ENCODE peak calls at places on chromosomes 6 and 20, in five cellular contexts. One of them, this sample, is unnamed.

GRCh38 chr20:8454137-8454712 is 322.2 kb downstream of the PLCB1 start:
- DNase-seq in stimulated activated CD8-positive, alpha-beta memory T cell treated with anti-CD3 and anti-CD28 coated beads, Interleukin-15, amount 100 ng/mL, for 4 hours: no peak
- DNase-seq in LoVo: no peak
- DNase-seq in stimulated activated CD4-positive, alpha-beta T cell treated with anti-CD3 and anti-CD28 coated beads, Interleukin-2, amount 100 ng/mL, for 48 hours: no peak
- DNase-seq in HT1080: peak
- DNase-seq in this sample: peak

GRCh38 chr20:50642288-50642803 is 49.0 kb downstream of the RIPOR3 start:
- DNase-seq in HT1080: no peak
- DNase-seq in stimulated activated CD4-positive, alpha-beta T cell treated with anti-CD3 and anti-CD28 coated beads, Interleukin-2, amount 100 ng/mL, for 48 hours: no peak
- DNase-seq in stimulated activated CD8-positive, alpha-beta memory T cell treated with anti-CD3 and anti-CD28 coated beads, Interleukin-15, amount 100 ng/mL, for 4 hours: no peak
- DNase-seq in LoVo: no peak
- DNase-seq in this sample: peak

GRCh38 chr6:50361641-50362331 is 312.1 kb upstream of the DEFB112 start:
- DNase-seq in LoVo: no peak
- DNase-seq in stimulated activated CD4-positive, alpha-beta T cell treated with anti-CD3 and anti-CD28 coated beads, Interleukin-2, amount 100 ng/mL, for 48 hours: no peak
- DNase-seq in stimulated activated CD8-positive, alpha-beta memory T cell treated with anti-CD3 and anti-CD28 coated beads, Interleukin-15, amount 100 ng/mL, for 4 hours: no peak
- DNase-seq in HT1080: peak
- DNase-seq in this sample: no peak

GRCh38 chr6:16758163-16758975 is 2.9 kb downstream of the ATXN1 start:
- DNase-seq in LoVo: no peak
- DNase-seq in stimulated activated CD4-positive, alpha-beta T cell treated with anti-CD3 and anti-CD28 coated beads, Interleukin-2, amount 100 ng/mL, for 48 hours: no peak
- DNase-seq in HT1080: peak
- DNase-seq in stimulated activated CD8-positive, alpha-beta memory T cell treated with anti-CD3 and anti-CD28 coated beads, Interleukin-15, amount 100 ng/mL, for 4 hours: no peak
- DNase-seq in this sample: no peak

GRCh38 chr6:122753688-122754056 is 25.8 kb upstream of the FABP7 start:
- DNase-seq in LoVo: no peak
- DNase-seq in stimulated activated CD8-positive, alpha-beta memory T cell treated with anti-CD3 and anti-CD28 coated beads, Interleukin-15, amount 100 ng/mL, for 4 hours: no peak
- DNase-seq in HT1080: no peak
- DNase-seq in stimulated activated CD4-positive, alpha-beta T cell treated with anti-CD3 and anti-CD28 coated beads, Interleukin-2, amount 100 ng/mL, for 48 hours: no peak
- DNase-seq in this sample: no peak

GRCh38 chr20:40710608-40711007 is 21.6 kb upstream of the MAFB start:
- DNase-seq in LoVo: no peak
- DNase-seq in stimulated activated CD8-positive, alpha-beta memory T cell treated with anti-CD3 and anti-CD28 coated beads, Interleukin-15, amount 100 ng/mL, for 4 hours: no peak
- DNase-seq in stimulated activated CD4-positive, alpha-beta T cell treated with anti-CD3 and anti-CD28 coated beads, Interleukin-2, amount 100 ng/mL, for 48 hours: no peak
- DNase-seq in HT1080: no peak
- DNase-seq in this sample: no peak

GRCh38 chr6:3625161-3625979 is 126.1 kb downstream of the PXDC1 start:
- DNase-seq in stimulated activated CD4-positive, alpha-beta T cell treated with anti-CD3 and anti-CD28 coated beads, Interleukin-2, amount 100 ng/mL, for 48 hours: no peak
- DNase-seq in LoVo: no peak
- DNase-seq in stimulated activated CD8-positive, alpha-beta memory T cell treated with anti-CD3 and anti-CD28 coated beads, Interleukin-15, amount 100 ng/mL, for 4 hours: no peak
- DNase-seq in HT1080: no peak
- DNase-seq in this sample: no peak

GRCh38 chr6:97189767-97190166 is 93.2 kb downstream of the MMS22L start:
- DNase-seq in stimulated activated CD8-positive, alpha-beta memory T cell treated with anti-CD3 and anti-CD28 coated beads, Interleukin-15, amount 100 ng/mL, for 4 hours: no peak
- DNase-seq in stimulated activated CD4-positive, alpha-beta T cell treated with anti-CD3 and anti-CD28 coated beads, Interleukin-2, amount 100 ng/mL, for 48 hours: no peak
- DNase-seq in LoVo: no peak
- DNase-seq in HT1080: peak
- DNase-seq in this sample: no peak

GRCh38 chr6:129281173-129281796 is 398.3 kb downstream of the LAMA2 start:
- DNase-seq in stimulated activated CD8-positive, alpha-beta memory T cell treated with anti-CD3 and anti-CD28 coated beads, Interleukin-15, amount 100 ng/mL, for 4 hours: no peak
- DNase-seq in HT1080: no peak
- DNase-seq in stimulated activated CD4-positive, alpha-beta T cell treated with anti-CD3 and anti-CD28 coated beads, Interleukin-2, amount 100 ng/mL, for 48 hours: no peak
- DNase-seq in LoVo: no peak
- DNase-seq in this sample: no peak

GRCh38 chr20:54346269-54346668 is 129.1 kb upstream of the DOK5 start:
- DNase-seq in HT1080: no peak
- DNase-seq in LoVo: no peak
- DNase-seq in stimulated activated CD4-positive, alpha-beta T cell treated with anti-CD3 and anti-CD28 coated beads, Interleukin-2, amount 100 ng/mL, for 48 hours: no peak
- DNase-seq in stimulated activated CD8-positive, alpha-beta memory T cell treated with anti-CD3 and anti-CD28 coated beads, Interleukin-15, amount 100 ng/mL, for 4 hours: no peak
- DNase-seq in this sample: no peak

GRCh38 chr6:124633655-124634054 is 328.6 kb upstream of the RNF217 start:
- DNase-seq in LoVo: no peak
- DNase-seq in stimulated activated CD4-positive, alpha-beta T cell treated with anti-CD3 and anti-CD28 coated beads, Interleukin-2, amount 100 ng/mL, for 48 hours: no peak
- DNase-seq in HT1080: no peak
- DNase-seq in stimulated activated CD8-positive, alpha-beta memory T cell treated with anti-CD3 and anti-CD28 coated beads, Interleukin-15, amount 100 ng/mL, for 4 hours: no peak
- DNase-seq in this sample: no peak

GRCh38 chr6:127300411-127300810 is 33.7 kb downstream of the RNF146 start:
- DNase-seq in LoVo: no peak
- DNase-seq in stimulated activated CD8-positive, alpha-beta memory T cell treated with anti-CD3 and anti-CD28 coated beads, Interleukin-15, amount 100 ng/mL, for 4 hours: no peak
- DNase-seq in stimulated activated CD4-positive, alpha-beta T cell treated with anti-CD3 and anti-CD28 coated beads, Interleukin-2, amount 100 ng/mL, for 48 hours: no peak
- DNase-seq in HT1080: peak
- DNase-seq in this sample: peak

GRCh38 chr6:2751871-2752270 is 1.1 kb upstream of the MYLK4 start:
- DNase-seq in LoVo: no peak
- DNase-seq in stimulated activated CD8-positive, alpha-beta memory T cell treated with anti-CD3 and anti-CD28 coated beads, Interleukin-15, amount 100 ng/mL, for 4 hours: no peak
- DNase-seq in stimulated activated CD4-positive, alpha-beta T cell treated with anti-CD3 and anti-CD28 coated beads, Interleukin-2, amount 100 ng/mL, for 48 hours: no peak
- DNase-seq in HT1080: no peak
- DNase-seq in this sample: no peak

GRCh38 chr20:43068482-43068881 is 121.2 kb downstream of the PTPRT start:
- DNase-seq in stimulated activated CD4-positive, alpha-beta T cell treated with anti-CD3 and anti-CD28 coated beads, Interleukin-2, amount 100 ng/mL, for 48 hours: no peak
- DNase-seq in HT1080: no peak
- DNase-seq in LoVo: no peak
- DNase-seq in stimulated activated CD8-positive, alpha-beta memory T cell treated with anti-CD3 and anti-CD28 coated beads, Interleukin-15, amount 100 ng/mL, for 4 hours: no peak
- DNase-seq in this sample: no peak

GRCh38 chr6:20564269-20564668 is 30.0 kb downstream of the CDKAL1 start:
- DNase-seq in LoVo: peak
- DNase-seq in stimulated activated CD8-positive, alpha-beta memory T cell treated with anti-CD3 and anti-CD28 coated beads, Interleukin-15, amount 100 ng/mL, for 4 hours: no peak
- DNase-seq in HT1080: peak
- DNase-seq in stimulated activated CD4-positive, alpha-beta T cell treated with anti-CD3 and anti-CD28 coated beads, Interleukin-2, amount 100 ng/mL, for 48 hours: no peak
- DNase-seq in this sample: peak

GRCh38 chr6:163533443-163533842 is 118.9 kb downstream of the QKI start:
- DNase-seq in stimulated activated CD4-positive, alpha-beta T cell treated with anti-CD3 and anti-CD28 coated beads, Interleukin-2, amount 100 ng/mL, for 48 hours: no peak
- DNase-seq in LoVo: no peak
- DNase-seq in HT1080: peak
- DNase-seq in stimulated activated CD8-positive, alpha-beta memory T cell treated with anti-CD3 and anti-CD28 coated beads, Interleukin-15, amount 100 ng/mL, for 4 hours: no peak
- DNase-seq in this sample: peak

GRCh38 chr20:61218886-61219480 is 33.1 kb upstream of the CDH4 start:
- DNase-seq in HT1080: peak
- DNase-seq in stimulated activated CD4-positive, alpha-beta T cell treated with anti-CD3 and anti-CD28 coated beads, Interleukin-2, amount 100 ng/mL, for 48 hours: no peak
- DNase-seq in LoVo: no peak
- DNase-seq in stimulated activated CD8-positive, alpha-beta memory T cell treated with anti-CD3 and anti-CD28 coated beads, Interleukin-15, amount 100 ng/mL, for 4 hours: no peak
- DNase-seq in this sample: no peak

GRCh38 chr6:6588924-6589696 is 590 bp downstream of the LY86 start:
- DNase-seq in HT1080: no peak
- DNase-seq in LoVo: no peak
- DNase-seq in stimulated activated CD8-positive, alpha-beta memory T cell treated with anti-CD3 and anti-CD28 coated beads, Interleukin-15, amount 100 ng/mL, for 4 hours: no peak
- DNase-seq in stimulated activated CD4-positive, alpha-beta T cell treated with anti-CD3 and anti-CD28 coated beads, Interleukin-2, amount 100 ng/mL, for 48 hours: no peak
- DNase-seq in this sample: no peak

GRCh38 chr6:125236536-125237327 is 65.0 kb downstream of the HDDC2 start:
- DNase-seq in stimulated activated CD8-positive, alpha-beta memory T cell treated with anti-CD3 and anti-CD28 coated beads, Interleukin-15, amount 100 ng/mL, for 4 hours: no peak
- DNase-seq in HT1080: peak
- DNase-seq in LoVo: peak
- DNase-seq in stimulated activated CD4-positive, alpha-beta T cell treated with anti-CD3 and anti-CD28 coated beads, Interleukin-2, amount 100 ng/mL, for 48 hours: no peak
- DNase-seq in this sample: peak

GRCh38 chr20:10536531-10536930 is 101.4 kb downstream of the SLX4IP start:
- DNase-seq in LoVo: peak
- DNase-seq in stimulated activated CD8-positive, alpha-beta memory T cell treated with anti-CD3 and anti-CD28 coated beads, Interleukin-15, amount 100 ng/mL, for 4 hours: no peak
- DNase-seq in stimulated activated CD4-positive, alpha-beta T cell treated with anti-CD3 and anti-CD28 coated beads, Interleukin-2, amount 100 ng/mL, for 48 hours: no peak
- DNase-seq in HT1080: no peak
- DNase-seq in this sample: peak

GRCh38 chr20:7375905-7376304 is 564.4 kb downstream of the HAO1 start:
- DNase-seq in LoVo: peak
- DNase-seq in HT1080: peak
- DNase-seq in stimulated activated CD8-positive, alpha-beta memory T cell treated with anti-CD3 and anti-CD28 coated beads, Interleukin-15, amount 100 ng/mL, for 4 hours: no peak
- DNase-seq in stimulated activated CD4-positive, alpha-beta T cell treated with anti-CD3 and anti-CD28 coated beads, Interleukin-2, amount 100 ng/mL, for 48 hours: no peak
- DNase-seq in this sample: peak